ENCODE peak calls at places on chromosomes 1 and 21, in ten cellular contexts. R is activated naive CD8-positive, alpha-beta T cell treated with anti-CD3 and anti-CD28 coated beads, Interleukin-2, amount 50 U/mL, for 24 hours; H is AG04449; K is EL; D is stimulated activated CD4-positive, alpha-beta T cell treated with anti-CD3 and anti-CD28 coated beads, Interleukin-4, amount 100 ng/mL, for 24 hours; N is posterior cingulate gyrus; W is AG10803; E is tibial artery; C is activated naive CD4-positive, alpha-beta T cell treated with anti-CD3 and anti-CD28 coated beads, Interleukin-2, amount 10 ng/mL, durations not matched to agents 7 days and 5 days; T is dorsolateral prefrontal cortex. B is an unnamed sample.

GRCh38 chr1:70264875-70265274 is 43.7 kb downstream of the SRSF11 start:
- DNase-seq in R (no peak), H (no peak), K (no peak), D (no peak), N (no peak), W (no peak), E (no peak), C (no peak), T (no peak), B (no peak)

GRCh38 chr1:116881879-116882520 is 27.7 kb upstream of the PTGFRN start:
- DNase-seq in R (peak), H (peak), K (peak), D (peak), N (no peak), W (peak), E (peak), C (peak), T (peak), B (peak)

GRCh38 chr1:186828612-186829542 is at the start of gene PLA2G4A:
- DNase-seq in R (no peak), H (no peak), K (peak), D (no peak), N (no peak), W (peak), E (peak), C (peak), T (peak), B (peak)

GRCh38 chr1:203302894-203303293 is 2.4 kb upstream of the BTG2 start:
- DNase-seq in R (no peak), H (no peak), K (no peak), D (no peak), N (no peak), W (no peak), E (no peak), C (no peak), T (no peak), B (no peak)

GRCh38 chr1:95216292-95216990 is 17.6 kb upstream of the RWDD3 start:
- DNase-seq in R (no peak), H (no peak), K (no peak), D (no peak), N (no peak), W (no peak), E (no peak), C (no peak), T (no peak), B (no peak)

GRCh38 chr1:63906053-63906704 is 132.4 kb downstream of the ROR1 start:
- DNase-seq in R (no peak), H (no peak), K (no peak), D (no peak), N (no peak), W (no peak), E (no peak), C (no peak), T (no peak), B (no peak)

GRCh38 chr1:44303532-44303931 is 51.5 kb downstream of the ERI3 start:
- DNase-seq in R (no peak), H (no peak), K (no peak), D (no peak), N (no peak), W (no peak), E (no peak), C (no peak), T (no peak), B (no peak)

GRCh38 chr1:67013573-67013972 is 40.4 kb downstream of the SLC35D1 start:
- DNase-seq in R (no peak), H (no peak), K (peak), D (no peak), N (no peak), W (peak), E (no peak), C (no peak), T (no peak), B (peak)

GRCh38 chr21:31682625-31683024 is 23.1 kb downstream of the SOD1 start:
- DNase-seq in R (no peak), H (peak), K (peak), D (no peak), N (no peak), W (peak), E (no peak), C (no peak), T (no peak), B (no peak)

GRCh38 chr21:46509760-46510159 is 51.1 kb downstream of the DIP2A start:
- DNase-seq in R (no peak), H (no peak), K (no peak), D (no peak), N (no peak), W (peak), E (no peak), C (no peak), T (no peak), B (no peak)

GRCh38 chr1:113142791-113143190 is 69.8 kb downstream of the LRIG2 start:
- DNase-seq in R (no peak), H (no peak), K (no peak), D (no peak), N (no peak), W (peak), E (no peak), C (no peak), T (no peak), B (no peak)

GRCh38 chr1:66012076-66012769 is 219.5 kb downstream of the PDE4B start:
- DNase-seq in R (no peak), H (no peak), K (no peak), D (no peak), N (no peak), W (peak), E (no peak), C (no peak), T (no peak), B (no peak)

GRCh38 chr1:2414297-2414958 is 2.1 kb upstream of the PEX10 start:
- DNase-seq in R (peak), H (no peak), K (peak), D (peak), N (peak), W (peak), E (peak), C (peak), T (peak), B (peak)

GRCh38 chr1:27795601-27796000 is 22.6 kb downstream of the STX12 start:
- DNase-seq in R (no peak), H (no peak), K (no peak), D (no peak), N (no peak), W (no peak), E (no peak), C (no peak), T (no peak), B (no peak)

GRCh38 chr21:19029816-19030215 is 626.2 kb upstream of the TMPRSS15 start:
- DNase-seq in R (no peak), H (no peak), K (no peak), D (no peak), N (no peak), W (no peak), E (no peak), C (no peak), T (no peak), B (no peak)

GRCh38 chr1:181349512-181349911 is 133.8 kb upstream of the CACNA1E start:
- DNase-seq in R (no peak), H (no peak), K (no peak), D (no peak), N (no peak), W (no peak), E (no peak), C (no peak), T (no peak), B (no peak)

GRCh38 chr1:204029016-204029415 is 43.9 kb upstream of the SOX13 start:
- DNase-seq in R (no peak), H (no peak), K (no peak), D (no peak), N (no peak), W (no peak), E (no peak), C (no peak), T (no peak), B (no peak)

GRCh38 chr1:33280091-33280661 is 23.9 kb downstream of the ZNF362 start:
- DNase-seq in R (no peak), H (no peak), K (no peak), D (no peak), N (no peak), W (no peak), E (peak), C (no peak), T (no peak), B (no peak)

GRCh38 chr1:224929335-224930237 is at the start of gene DNAH14:
- DNase-seq in R (peak), H (no peak), K (peak), D (no peak), N (no peak), W (peak), E (no peak), C (peak), T (no peak), B (peak)

GRCh38 chr1:4174291-4175200 is 274.5 kb upstream of the C1orf174 start:
- DNase-seq in R (no peak), H (no peak), K (no peak), D (no peak), N (no peak), W (no peak), E (peak), C (no peak), T (no peak), B (no peak)

GRCh38 chr1:202624088-202624780 is 86.0 kb downstream of the SYT2 start:
- DNase-seq in R (no peak), H (no peak), K (no peak), D (no peak), N (no peak), W (no peak), E (no peak), C (no peak), T (no peak), B (no peak)

GRCh38 chr1:180040034-180040433 is 85.4 kb downstream of the CEP350 start:
- DNase-seq in R (no peak), H (no peak), K (peak), D (no peak), N (no peak), W (peak), E (no peak), C (no peak), T (peak), B (no peak)

GRCh38 chr1:158126425-158126824 is 54.3 kb upstream of the CD1D start:
- DNase-seq in R (no peak), H (no peak), K (no peak), D (no peak), N (no peak), W (no peak), E (no peak), C (no peak), T (no peak), B (no peak)

GRCh38 chr1:41498809-41499208 is 14.3 kb upstream of the EDN2 start:
- DNase-seq in R (no peak), H (no peak), K (peak), D (no peak), N (no peak), W (peak), E (peak), C (no peak), T (no peak), B (peak)

GRCh38 chr1:101929343-101929742 is 67.4 kb downstream of the OLFM3 start:
- DNase-seq in R (no peak), H (no peak), K (no peak), D (no peak), N (no peak), W (no peak), E (no peak), C (no peak), T (no peak), B (no peak)

GRCh38 chr1:61808968-61809367 is 66.7 kb downstream of the PATJ start:
- DNase-seq in R (no peak), H (no peak), K (peak), D (no peak), N (no peak), W (peak), E (no peak), C (no peak), T (no peak), B (no peak)

GRCh38 chr1:36136535-36136934 is 11.5 kb upstream of the COL8A2 start:
- DNase-seq in R (no peak), H (peak), K (peak), D (no peak), N (no peak), W (peak), E (peak), C (no peak), T (peak), B (no peak)

GRCh38 chr1:83961571-83962295 is 37.2 kb downstream of the TTLL7 start:
- DNase-seq in R (no peak), H (no peak), K (peak), D (no peak), N (no peak), W (no peak), E (no peak), C (no peak), T (no peak), B (no peak)

GRCh38 chr1:3483801-3484444 is 29.5 kb downstream of the ARHGEF16 start:
- DNase-seq in R (peak), H (no peak), K (peak), D (peak), N (no peak), W (peak), E (no peak), C (peak), T (no peak), B (peak)

GRCh38 chr1:19861034-19861433 is 21.2 kb upstream of the OTUD3 start:
- DNase-seq in R (no peak), H (no peak), K (peak), D (no peak), N (no peak), W (peak), E (no peak), C (no peak), T (no peak), B (peak)

GRCh38 chr1:184025242-184025675 is 12.3 kb downstream of the COLGALT2 start:
- DNase-seq in R (no peak), H (peak), K (peak), D (no peak), N (no peak), W (peak), E (no peak), C (no peak), T (no peak), B (peak)

GRCh38 chr1:24898152-24898908 is 31.7 kb downstream of the RUNX3 start:
- DNase-seq in R (peak), H (no peak), K (peak), D (peak), N (no peak), W (peak), E (peak), C (peak), T (peak), B (peak)

GRCh38 chr1:28934676-28935075 is 20.3 kb downstream of the EPB41 start:
- DNase-seq in R (no peak), H (no peak), K (peak), D (no peak), N (no peak), W (no peak), E (no peak), C (no peak), T (no peak), B (no peak)

GRCh38 chr1:61797045-61797755 is 54.9 kb downstream of the PATJ start:
- DNase-seq in R (no peak), H (no peak), K (no peak), D (no peak), N (no peak), W (no peak), E (no peak), C (no peak), T (no peak), B (no peak)

GRCh38 chr1:236351875-236352573 is 42.1 kb upstream of the EDARADD start:
- DNase-seq in R (no peak), H (no peak), K (no peak), D (no peak), N (no peak), W (no peak), E (no peak), C (no peak), T (no peak), B (no peak)